ENCODE peak calls at places on chromosome 10, in ten cellular contexts. D is IMR-90, N is GM23338, G is uterus, B is heart left ventricle, I is ascending aorta, V is upper lobe of right lung, R is right lobe of liver, P is hepatocyte, Y is ovary. O is an unnamed sample. For H3K27me3 and H3K4me1, the result is how much of the 10 kb centered on the place peaks cover.

GRCh38 chr10:49275896-49276295 is 23.1 kb upstream of the C10orf71 start:
- DNase-seq in D (no peak), N (no peak), G (no peak), B (no peak), I (no peak), V (no peak), R (no peak), P (no peak), Y (no peak), O (no peak)

GRCh38 chr10:117175215-117175900 is 21.9 kb upstream of the KCNK18 start:
- DNase-seq in D (no peak), N (peak), G (no peak), B (no peak), I (no peak), V (peak), R (peak), P (peak), Y (no peak), O (peak)

GRCh38 chr10:633279-634245 is 55.9 kb downstream of the DIP2C start:
- DNase-seq in D (no peak), N (no peak), G (no peak), B (no peak), I (no peak), V (peak), R (no peak), P (no peak), Y (no peak), O (no peak)

GRCh38 chr10:628386-629045 is 61.0 kb downstream of the DIP2C start:
- DNase-seq in D (no peak), N (no peak), G (no peak), B (no peak), I (no peak), V (peak), R (no peak), P (no peak), Y (no peak), O (no peak)

GRCh38 chr10:105253843-105254242 is 612.8 kb downstream of the SORCS3 start:
- DNase-seq in D (no peak), N (no peak), G (no peak), B (no peak), I (no peak), V (no peak), R (no peak), P (no peak), Y (no peak), O (no peak)

GRCh38 chr10:132886211-132887099 is 55.9 kb downstream of the CFAP46 start:
- DNase-seq in D (no peak), N (no peak), G (no peak), B (peak), I (no peak), V (peak), R (peak), P (no peak), Y (no peak), O (peak)

GRCh38 chr10:70132098-70133029 is at the start of gene AIFM2:
- DNase-seq in D (peak), N (peak), G (peak), B (peak), I (no peak), V (peak), R (peak), P (peak), Y (peak), O (peak)

GRCh38 chr10:71569775-71570588 is 149.6 kb downstream of the C10orf105 start:
- DNase-seq in D (peak), N (peak), G (peak), B (peak), I (no peak), V (no peak), R (peak), P (peak), Y (peak), O (peak)

GRCh38 chr10:35206274-35206673 is 79.6 kb downstream of the CREM start:
- DNase-seq in D (no peak), N (no peak), G (no peak), B (no peak), I (no peak), V (no peak), R (no peak), P (no peak), Y (no peak), O (no peak)

GRCh38 chr10:69009360-69009759 is 20.8 kb downstream of the KIFBP start:
- DNase-seq in D (peak), N (no peak), G (no peak), B (no peak), I (no peak), V (no peak), R (no peak), P (no peak), Y (no peak), O (no peak)

GRCh38 chr10:17655567-17656146 is 11.7 kb downstream of the STAM start:
- DNase-seq in D (no peak), N (no peak), G (no peak), B (no peak), I (no peak), V (no peak), R (no peak), P (no peak), Y (no peak), O (no peak)

GRCh38 chr10:124953421-124953820 is 11.5 kb downstream of the ZRANB1 start:
- DNase-seq in D (no peak), N (no peak), G (no peak), B (no peak), I (no peak), V (no peak), R (peak), P (no peak), Y (no peak), O (no peak)

GRCh38 chr10:6553937-6554336 is 26.1 kb downstream of the PRKCQ start:
- DNase-seq in D (no peak), N (no peak), G (no peak), B (no peak), I (no peak), V (no peak), R (no peak), P (no peak), Y (no peak), O (no peak)

GRCh38 chr10:71536332-71536731 is 139.6 kb downstream of the CDH23 start:
- DNase-seq in D (no peak), N (no peak), G (no peak), B (no peak), I (no peak), V (no peak), R (no peak), P (no peak), Y (no peak), O (no peak)

GRCh38 chr10:48506147-48506917 is 98.5 kb downstream of the ARHGAP22 start:
- DNase-seq in D (peak), N (no peak), G (no peak), B (no peak), I (no peak), V (no peak), R (peak), P (peak), Y (no peak), O (no peak)

GRCh38 chr10:93461807-93462178 is 20.3 kb downstream of the MYOF start:
- DNase-seq in D (peak), N (no peak), G (no peak), B (no peak), I (no peak), V (no peak), R (no peak), P (no peak), Y (no peak), O (no peak)

GRCh38 chr10:112898540-112899395 is 51.3 kb upstream of the TCF7L2 start:
- DNase-seq in D (peak), N (peak), G (no peak), B (no peak), I (no peak), V (no peak), R (peak), P (peak), Y (no peak), O (no peak)

GRCh38 chr10:21317902-21318301 is 207.6 kb downstream of the SKIDA1 start:
- DNase-seq in D (peak), N (no peak), G (no peak), B (no peak), I (no peak), V (no peak), R (no peak), P (no peak), Y (peak), O (no peak)

GRCh38 chr10:95519132-95519487 is 42.1 kb downstream of the SORBS1 start:
- DNase-seq in D (no peak), N (no peak), G (no peak), B (no peak), I (no peak), V (no peak), R (peak), P (no peak), Y (no peak), O (no peak)

GRCh38 chr10:17765602-17766001 is 13.6 kb downstream of the TMEM236 start:
- DNase-seq in D (no peak), N (no peak), G (no peak), B (no peak), I (no peak), V (no peak), R (no peak), P (no peak), Y (no peak), O (no peak)

GRCh38 chr10:11823122-11823988 is at the start of gene PROSER2:
- DNase-seq in D (peak), N (peak), G (peak), B (no peak), I (no peak), V (peak), R (peak), P (peak), Y (peak), O (peak)

GRCh38 chr10:103040424-103040823 is 122.3 kb downstream of the CNNM2 start:
- DNase-seq in D (peak), N (no peak), G (no peak), B (no peak), I (no peak), V (no peak), R (no peak), P (no peak), Y (no peak), O (no peak)

GRCh38 chr10:88113657-88114272 is 250.3 kb downstream of the PTEN start:
- DNase-seq in D (no peak), N (no peak), G (no peak), B (no peak), I (no peak), V (no peak), R (no peak), P (no peak), Y (no peak), O (no peak)

GRCh38 chr10:132469197-132469942 is 68.2 kb upstream of the INPP5A start:
- DNase-seq in D (no peak), N (no peak), G (peak), B (peak), I (no peak), V (no peak), R (no peak), P (no peak), Y (peak), O (peak)

DNA sequence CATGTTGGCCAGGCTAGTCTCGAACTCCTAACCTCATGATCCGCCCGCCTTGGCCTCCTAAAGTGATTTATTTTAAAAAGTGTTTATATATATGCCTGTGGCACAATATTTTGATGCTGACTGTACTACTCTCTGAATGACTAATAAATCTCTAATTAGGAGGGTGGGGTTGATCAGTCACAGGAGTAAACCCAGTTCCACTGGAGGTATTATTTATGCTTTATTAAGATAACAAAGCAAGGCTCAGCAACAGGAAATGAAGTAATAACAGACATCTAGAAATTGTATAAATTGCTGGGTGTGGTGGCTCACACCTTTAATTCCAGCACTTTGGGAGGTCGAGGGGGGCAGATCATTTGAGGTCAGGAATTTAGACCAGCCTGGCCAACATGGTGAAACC is 26.0 kb upstream of the MCU start:
- DNase-seq in D (peak), N (no peak), G (no peak), B (no peak), I (no peak), V (no peak), R (no peak), P (no peak), Y (no peak), O (no peak)
- H3K27me3 ChIP-seq in D (under half), N (under half), G (under half), B (under half), I (under half), V (under half), R (under half), P (under half), Y (under half), O (under half)

DNA sequence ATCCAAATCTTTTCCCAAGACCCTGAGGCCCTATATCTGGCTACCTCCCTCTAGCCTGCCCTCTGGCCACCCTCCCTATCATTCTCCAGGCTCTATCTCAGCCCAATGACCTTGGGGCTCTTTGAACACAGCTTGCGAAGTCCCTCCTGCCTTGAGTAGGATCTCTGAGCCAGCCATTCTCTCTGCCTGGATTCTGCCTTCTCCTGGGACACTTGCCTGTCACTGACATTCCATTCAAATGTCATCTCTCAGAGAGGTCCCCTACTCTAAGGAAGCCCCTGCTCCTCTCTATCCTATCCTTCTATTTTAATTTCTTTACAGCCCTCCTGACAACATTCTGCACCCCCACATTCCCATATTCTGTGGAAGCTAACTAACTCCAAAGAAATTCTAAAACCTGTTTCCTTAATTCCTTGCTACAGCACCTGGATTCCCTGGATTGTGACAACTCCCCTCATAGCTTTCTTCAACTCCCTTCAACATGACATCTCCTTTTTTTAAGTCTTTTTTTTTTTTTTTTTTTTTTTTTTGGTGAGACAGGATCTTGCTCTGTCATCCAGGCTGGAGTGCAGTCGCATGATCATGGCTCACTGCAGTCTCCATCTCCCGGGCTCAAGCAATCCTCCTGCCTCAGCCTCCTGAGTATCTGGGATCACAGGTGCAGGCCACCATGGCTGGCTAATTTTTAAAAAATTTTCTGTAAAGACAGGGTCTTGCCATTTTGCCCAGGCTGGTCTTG is 81.0 kb upstream of the ASAH2 start:
- DNase-seq in D (no peak), N (no peak), G (no peak), B (no peak), I (no peak), V (no peak), R (no peak), P (no peak), Y (no peak), O (no peak)
- H3K4me1 ChIP-seq in D (under half), N (under half), G (under half), B (under half), I (under half), V (under half), R (under half), P (under half), Y (under half), O (under half)

DNA sequence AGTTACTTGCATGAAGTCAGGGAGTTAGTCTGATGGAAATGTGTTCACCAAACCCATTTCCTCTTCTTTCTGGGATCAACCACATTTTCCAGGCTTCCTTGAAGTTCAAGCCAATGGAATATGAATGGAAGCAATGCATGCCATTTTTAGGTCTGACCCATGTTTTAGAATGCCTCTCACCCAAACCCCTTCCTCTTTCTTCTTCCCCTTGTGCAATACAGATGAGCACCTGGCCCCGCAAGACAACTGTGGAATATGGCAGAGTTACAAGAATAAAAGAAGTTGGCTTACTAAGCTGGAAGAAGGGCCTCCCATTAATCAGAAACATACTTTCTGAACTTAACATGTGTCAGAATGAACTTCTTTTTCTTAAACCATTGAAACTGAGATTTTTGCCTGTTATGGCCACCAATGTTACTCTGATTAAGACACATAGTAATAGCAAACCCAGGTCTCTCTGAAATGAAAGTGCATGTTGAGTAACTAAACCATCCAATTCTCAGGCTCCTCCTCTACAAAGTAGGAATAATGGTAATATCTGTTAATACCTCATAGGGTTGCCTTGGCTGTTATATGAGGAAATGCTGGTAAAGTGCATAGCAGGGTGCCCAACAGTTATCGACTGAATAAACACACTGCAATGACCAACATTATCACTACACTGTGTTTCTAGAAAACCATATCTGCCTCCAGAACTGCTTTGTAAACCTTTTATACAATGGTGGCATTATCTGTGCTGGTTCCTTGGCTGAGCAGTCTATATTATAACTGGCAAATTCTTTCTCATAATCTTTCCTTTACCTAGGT is 382.2 kb upstream of the NRP1 start:
- DNase-seq in D (no peak), N (no peak), G (no peak), B (no peak), I (no peak), V (no peak), R (no peak), P (no peak), Y (no peak), O (no peak)
- TF ChIP-seq CTCF in D (no peak), N (no peak), G (no peak), B (no peak), I (no peak), V (no peak), R (no peak), P (no peak), Y (no peak), O (no peak)

DNA sequence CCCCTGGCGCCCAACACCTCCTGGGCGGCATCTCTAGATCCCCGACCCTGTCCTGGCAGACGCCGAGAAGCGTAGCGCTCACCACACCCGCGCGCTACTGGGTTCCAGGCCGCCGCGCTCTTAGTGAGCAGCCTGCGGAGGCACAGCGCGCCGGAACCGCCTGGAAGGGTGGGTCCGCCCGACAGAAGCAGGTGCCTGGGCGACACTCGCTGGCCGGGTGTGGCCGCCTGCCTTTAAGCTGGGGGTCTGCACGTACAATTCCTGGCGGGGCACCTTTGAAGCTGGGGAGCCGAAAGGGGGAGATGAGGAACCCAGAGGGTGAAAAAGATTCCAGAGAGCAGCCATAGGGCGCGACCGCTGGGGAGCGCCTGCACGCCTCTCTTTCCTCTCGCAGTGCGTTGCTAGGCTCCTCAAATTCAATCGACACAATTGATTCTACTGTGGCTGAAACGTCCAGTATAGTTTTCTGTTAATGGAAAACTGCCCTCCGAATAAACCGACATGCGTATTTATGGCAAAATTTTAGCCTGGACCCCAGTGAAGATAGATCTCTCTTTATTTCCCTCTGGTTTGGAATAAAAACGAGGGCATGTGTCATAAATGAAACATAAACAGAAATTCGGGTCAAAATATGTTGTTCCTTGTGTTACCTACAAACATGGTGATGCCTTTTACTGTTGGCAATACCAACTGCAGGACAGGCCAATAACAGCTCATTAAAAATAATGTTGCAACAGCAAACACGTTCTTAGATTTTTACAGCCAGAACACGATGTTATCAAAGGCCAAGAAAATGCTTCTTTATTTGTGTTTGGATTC is 4.6 kb downstream of the HMX3 start:
- DNase-seq in D (no peak), N (peak), G (no peak), B (no peak), I (no peak), V (no peak), R (no peak), P (no peak), Y (no peak), O (no peak)
- H3K27me3 ChIP-seq in D (half or more), N (half or more), G (half or more), B (half or more), I (half or more), V (half or more), R (half or more), P (half or more), Y (under half), O (half or more)

GRCh38 chr10:73497623-73498022 is 1.8 kb upstream of the PPP3CB start:
- DNase-seq in D (no peak), N (no peak), G (no peak), B (no peak), I (no peak), V (no peak), R (no peak), P (no peak), Y (no peak), O (no peak)
- H3K4me1 ChIP-seq in D (under half), N (under half), G (under half), B (under half), I (under half), V (under half), R (under half), P (under half), Y (under half), O (half or more)

O was measured in left lung.